ENCODE peak calls at places on chromosomes 16 and 17, in five cellular contexts. One of them, this sample, is unnamed.

GRCh38 chr17:82213251-82214011 is 789 bp upstream of the CCDC57 start:
- DNase-seq in AG04450: peak
- DNase-seq in NCI-H1092: peak
- DNase-seq in GM12878: no peak
- DNase-seq in activated naive CD4-positive, alpha-beta T cell: no peak
- DNase-seq in this sample: peak

GRCh38 chr17:48055531-48056245 is 7.5 kb downstream of the NFE2L1 start:
- DNase-seq in activated naive CD4-positive, alpha-beta T cell: no peak
- DNase-seq in AG04450: peak
- DNase-seq in NCI-H1092: no peak
- DNase-seq in GM12878: peak
- DNase-seq in this sample: no peak

GRCh38 chr17:39927101-39927927 is at the start of the genes LRRC3C and ORMDL3:
- DNase-seq in GM12878: no peak
- DNase-seq in NCI-H1092: peak
- DNase-seq in AG04450: peak
- DNase-seq in activated naive CD4-positive, alpha-beta T cell: peak
- DNase-seq in this sample: peak

GRCh38 chr17:61408151-61409041 is 8.8 kb downstream of the TBX2 start:
- DNase-seq in GM12878: no peak
- DNase-seq in NCI-H1092: no peak
- DNase-seq in AG04450: no peak
- DNase-seq in activated naive CD4-positive, alpha-beta T cell: no peak
- DNase-seq in this sample: no peak

GRCh38 chr16:1998360-1998835 is 8.6 kb downstream of the SYNGR3 start:
- DNase-seq in GM12878: no peak
- DNase-seq in NCI-H1092: no peak
- DNase-seq in AG04450: no peak
- DNase-seq in activated naive CD4-positive, alpha-beta T cell: no peak
- DNase-seq in this sample: no peak

GRCh38 chr16:2004795-2005517 is 4.7 kb downstream of the ZNF598 start:
- DNase-seq in AG04450: no peak
- DNase-seq in NCI-H1092: peak
- DNase-seq in activated naive CD4-positive, alpha-beta T cell: no peak
- DNase-seq in GM12878: no peak
- DNase-seq in this sample: no peak

GRCh38 chr17:50259484-50260324 is 14.6 kb upstream of the TMEM92 start:
- DNase-seq in activated naive CD4-positive, alpha-beta T cell: no peak
- DNase-seq in GM12878: no peak
- DNase-seq in NCI-H1092: no peak
- DNase-seq in AG04450: no peak
- DNase-seq in this sample: no peak

GRCh38 chr17:60804831-60805230 is 127.2 kb downstream of the BCAS3 start:
- DNase-seq in GM12878: no peak
- DNase-seq in AG04450: no peak
- DNase-seq in NCI-H1092: no peak
- DNase-seq in activated naive CD4-positive, alpha-beta T cell: no peak
- DNase-seq in this sample: no peak

GRCh38 chr17:15106540-15106939 is 158.6 kb downstream of the PMP22 start:
- DNase-seq in activated naive CD4-positive, alpha-beta T cell: no peak
- DNase-seq in NCI-H1092: no peak
- DNase-seq in GM12878: no peak
- DNase-seq in AG04450: no peak
- DNase-seq in this sample: no peak

GRCh38 chr16:8774208-8774607 is 23.2 kb downstream of the TMEM186 start:
- DNase-seq in NCI-H1092: no peak
- DNase-seq in GM12878: no peak
- DNase-seq in activated naive CD4-positive, alpha-beta T cell: no peak
- DNase-seq in AG04450: no peak
- DNase-seq in this sample: no peak

GRCh38 chr17:78127888-78128615 is 503 bp downstream of the TMC6 start:
- DNase-seq in AG04450: no peak
- DNase-seq in activated naive CD4-positive, alpha-beta T cell: no peak
- DNase-seq in GM12878: no peak
- DNase-seq in NCI-H1092: no peak
- DNase-seq in this sample: no peak

GRCh38 chr16:54540525-54541180 is 254.1 kb upstream of the IRX3 start:
- DNase-seq in NCI-H1092: no peak
- DNase-seq in AG04450: no peak
- DNase-seq in activated naive CD4-positive, alpha-beta T cell: no peak
- DNase-seq in GM12878: no peak
- DNase-seq in this sample: no peak

GRCh38 chr17:57650548-57650947 is 94.6 kb downstream of the CCDC182 start:
- DNase-seq in AG04450: no peak
- DNase-seq in activated naive CD4-positive, alpha-beta T cell: no peak
- DNase-seq in GM12878: no peak
- DNase-seq in NCI-H1092: no peak
- DNase-seq in this sample: no peak

GRCh38 chr17:2724783-2725164 is 13.2 kb upstream of the CLUH start:
- DNase-seq in activated naive CD4-positive, alpha-beta T cell: no peak
- DNase-seq in AG04450: no peak
- DNase-seq in GM12878: no peak
- DNase-seq in NCI-H1092: no peak
- DNase-seq in this sample: no peak

GRCh38 chr17:64331946-64332493 is 58.6 kb downstream of the PECAM1 start:
- DNase-seq in GM12878: no peak
- DNase-seq in AG04450: no peak
- DNase-seq in NCI-H1092: no peak
- DNase-seq in activated naive CD4-positive, alpha-beta T cell: no peak
- DNase-seq in this sample: no peak

GRCh38 chr17:31269597-31269996 is 27.4 kb downstream of the OMG start:
- DNase-seq in AG04450: peak
- DNase-seq in NCI-H1092: no peak
- DNase-seq in activated naive CD4-positive, alpha-beta T cell: no peak
- DNase-seq in GM12878: no peak
- DNase-seq in this sample: no peak

GRCh38 chr16:57809843-57810196 is 7.5 kb upstream of the KIFC3 start:
- DNase-seq in activated naive CD4-positive, alpha-beta T cell: no peak
- DNase-seq in GM12878: no peak
- DNase-seq in AG04450: no peak
- DNase-seq in NCI-H1092: no peak
- DNase-seq in this sample: no peak

GRCh38 chr17:80696456-80696855 is 151.8 kb downstream of the RPTOR start:
- DNase-seq in GM12878: no peak
- DNase-seq in AG04450: no peak
- DNase-seq in activated naive CD4-positive, alpha-beta T cell: no peak
- DNase-seq in NCI-H1092: no peak
- DNase-seq in this sample: no peak

GRCh38 chr17:44971776-44972483 is 3.8 kb upstream of the C1QL1 start:
- DNase-seq in AG04450: no peak
- DNase-seq in GM12878: no peak
- DNase-seq in NCI-H1092: no peak
- DNase-seq in activated naive CD4-positive, alpha-beta T cell: no peak
- DNase-seq in this sample: no peak

GRCh38 chr17:82010575-82011525 is 11.8 kb downstream of the CENPX start:
- DNase-seq in AG04450: no peak
- DNase-seq in activated naive CD4-positive, alpha-beta T cell: no peak
- DNase-seq in GM12878: no peak
- DNase-seq in NCI-H1092: no peak
- DNase-seq in this sample: no peak

GRCh38 chr17:57943140-57943539 is 12.1 kb downstream of the CUEDC1 start:
- DNase-seq in AG04450: no peak
- DNase-seq in GM12878: no peak
- DNase-seq in NCI-H1092: no peak
- DNase-seq in activated naive CD4-positive, alpha-beta T cell: no peak
- DNase-seq in this sample: no peak

GRCh38 chr17:48052956-48053757 is 5.0 kb downstream of the NFE2L1 start:
- DNase-seq in NCI-H1092: peak
- DNase-seq in AG04450: no peak
- DNase-seq in activated naive CD4-positive, alpha-beta T cell: no peak
- DNase-seq in GM12878: no peak
- DNase-seq in this sample: peak

GRCh38 chr17:80826955-80827645 is 164.5 kb upstream of the CHMP6 start:
- DNase-seq in NCI-H1092: no peak
- DNase-seq in AG04450: peak
- DNase-seq in GM12878: no peak
- DNase-seq in activated naive CD4-positive, alpha-beta T cell: no peak
- DNase-seq in this sample: no peak

GRCh38 chr16:6884002-6884401 is 448.6 kb upstream of the RBFOX1 start:
- DNase-seq in activated naive CD4-positive, alpha-beta T cell: no peak
- DNase-seq in NCI-H1092: no peak
- DNase-seq in AG04450: no peak
- DNase-seq in GM12878: no peak
- DNase-seq in this sample: no peak

GRCh38 chr16:27270389-27270788 is 1.8 kb upstream of the NSMCE1 start:
- DNase-seq in AG04450: no peak
- DNase-seq in NCI-H1092: no peak
- DNase-seq in activated naive CD4-positive, alpha-beta T cell: no peak
- DNase-seq in GM12878: no peak
- DNase-seq in this sample: no peak

GRCh38 chr16:81737885-81738536 is 41.1 kb upstream of the PLCG2 start:
- DNase-seq in activated naive CD4-positive, alpha-beta T cell: peak
- DNase-seq in AG04450: no peak
- DNase-seq in GM12878: peak
- DNase-seq in NCI-H1092: peak
- DNase-seq in this sample: peak

This sample was measured in NCI-H2227 treated with DMSO at 0.1 percent for 48 hours.